ENCODE peak calls at places on chromosomes 12 and 14, in four cellular contexts. E is HepG2, Z is GM12878, C is K562. L is an unnamed sample.

GRCh38 chr12:93198086-93198485 is 179.6 kb upstream of the NUDT4 start:
- DNase-seq in Z (no peak), E (peak; percentile 39), C (no peak), L (no peak)

GRCh38 chr14:91149462-91149861 is 35.6 kb downstream of the DGLUCY start:
- DNase-seq in Z (no peak), C (peak; percentile 32), E (peak; percentile 92), L (no peak)

GRCh38 chr14:93081875-93082570 is 33.7 kb downstream of the ITPK1 start:
- DNase-seq in Z (no peak), C (no peak), E (no peak), L (no peak)

GRCh38 chr14:58068306-58068705 is 83.7 kb downstream of the ARMH4 start:
- DNase-seq in E (no peak), C (no peak), Z (no peak), L (no peak)

GRCh38 chr14:91257328-91258020 is 13.0 kb upstream of the GPR68 start:
- DNase-seq in C (no peak), E (no peak), Z (no peak), L (no peak)

GRCh38 chr14:99522025-99522401 is 40.8 kb downstream of the CCNK start:
- DNase-seq in C (no peak), Z (no peak), E (no peak), L (no peak)

GRCh38 chr12:92506460-92506859 is 196.3 kb upstream of the PLEKHG7 start:
- DNase-seq in E (no peak), Z (no peak), C (no peak), L (no peak)

GRCh38 chr12:111715242-111715641 is 29.4 kb downstream of the ACAD10 start:
- DNase-seq in E (peak; percentile 4), C (peak; percentile 4), Z (no peak), L (no peak)

GRCh38 chr14:35607380-35607779 is 73.4 kb downstream of the INSM2 start:
- DNase-seq in C (no peak), Z (no peak), E (no peak), L (no peak)

GRCh38 chr12:1518763-1519516 is 75.4 kb downstream of the FBXL14 start:
- DNase-seq in Z (no peak), C (peak; percentile 26), E (peak; percentile 66), L (no peak)

GRCh38 chr12:98828802-98829600 is 183.9 kb downstream of the APAF1 start:
- DNase-seq in C (no peak), E (peak; percentile 22), Z (no peak), L (no peak)

GRCh38 chr14:85534914-85535313 is 5.0 kb downstream of the FLRT2 start:
- DNase-seq in E (no peak), C (no peak), Z (no peak), L (no peak)

GRCh38 chr12:121209629-121210572 is at the start of gene P2RX4:
- DNase-seq in E (peak; percentile 64), Z (peak; percentile 44), C (peak; percentile 97), L (peak; percentile 87)

GRCh38 chr12:106783515-106783914 is 9.0 kb downstream of the RIC8B start:
- DNase-seq in C (no peak), E (no peak), Z (no peak), L (no peak)

GRCh38 chr14:98769326-98769725 is 502.7 kb downstream of the BCL11B start:
- DNase-seq in C (no peak), Z (no peak), E (no peak), L (no peak)

GRCh38 chr12:19273482-19274330 is 144.2 kb downstream of the PLEKHA5 start:
- DNase-seq in E (peak; percentile 56), C (no peak), Z (no peak), L (peak; percentile 7)

GRCh38 chr12:109759076-109759420 is 45.4 kb downstream of the FAM222A start:
- DNase-seq in C (no peak), Z (no peak), E (no peak), L (no peak)

GRCh38 chr12:96045566-96045965 is 10.2 kb upstream of the LTA4H start:
- DNase-seq in E (no peak), C (no peak), Z (no peak), L (no peak)

GRCh38 chr14:78005325-78005724 is 164.8 kb upstream of the NRXN3 start:
- DNase-seq in Z (peak; percentile 51), C (peak; percentile 17), E (no peak), L (no peak)

GRCh38 chr12:79083181-79083580 is 218.6 kb downstream of the SYT1 start:
- DNase-seq in Z (no peak), C (no peak), E (no peak), L (no peak)

GRCh38 chr14:92451245-92451644 is 62.3 kb upstream of the RIN3 start:
- DNase-seq in C (no peak), E (no peak), Z (no peak), L (no peak)

GRCh38 chr12:81758421-81759214 is 532 bp downstream of the PPFIA2 start:
- DNase-seq in E (no peak), C (no peak), Z (no peak), L (peak; percentile 40)

GRCh38 chr12:77062846-77063461 is 2.4 kb downstream of the E2F7 start:
- DNase-seq in C (no peak), E (no peak), Z (peak; percentile 64), L (no peak)

GRCh38 chr12:2589381-2589780 is 205.4 kb upstream of the FKBP4 start:
- DNase-seq in E (no peak), C (no peak), Z (no peak), L (no peak)

GRCh38 chr12:131892711-131893604 is 1.5 kb upstream of the ULK1 start:
- DNase-seq in E (no peak), C (no peak), Z (no peak), L (no peak)

GRCh38 chr14:103510311-103511021 is 12.2 kb downstream of the CKB start:
- DNase-seq in Z (no peak), C (no peak), E (no peak), L (no peak)

GRCh38 chr14:94880805-94881204 is 110.9 kb upstream of the GSC start:
- DNase-seq in E (no peak), Z (no peak), C (no peak), L (no peak)

GRCh38 chr12:89800435-89800834 is 91.8 kb upstream of the ATP2B1 start:
- DNase-seq in Z (no peak), C (peak; percentile 59), E (no peak), L (no peak)
- TF ChIP-seq FOXK2 in Z (no peak), C (no peak), E (no peak), L (no peak)

DNA sequence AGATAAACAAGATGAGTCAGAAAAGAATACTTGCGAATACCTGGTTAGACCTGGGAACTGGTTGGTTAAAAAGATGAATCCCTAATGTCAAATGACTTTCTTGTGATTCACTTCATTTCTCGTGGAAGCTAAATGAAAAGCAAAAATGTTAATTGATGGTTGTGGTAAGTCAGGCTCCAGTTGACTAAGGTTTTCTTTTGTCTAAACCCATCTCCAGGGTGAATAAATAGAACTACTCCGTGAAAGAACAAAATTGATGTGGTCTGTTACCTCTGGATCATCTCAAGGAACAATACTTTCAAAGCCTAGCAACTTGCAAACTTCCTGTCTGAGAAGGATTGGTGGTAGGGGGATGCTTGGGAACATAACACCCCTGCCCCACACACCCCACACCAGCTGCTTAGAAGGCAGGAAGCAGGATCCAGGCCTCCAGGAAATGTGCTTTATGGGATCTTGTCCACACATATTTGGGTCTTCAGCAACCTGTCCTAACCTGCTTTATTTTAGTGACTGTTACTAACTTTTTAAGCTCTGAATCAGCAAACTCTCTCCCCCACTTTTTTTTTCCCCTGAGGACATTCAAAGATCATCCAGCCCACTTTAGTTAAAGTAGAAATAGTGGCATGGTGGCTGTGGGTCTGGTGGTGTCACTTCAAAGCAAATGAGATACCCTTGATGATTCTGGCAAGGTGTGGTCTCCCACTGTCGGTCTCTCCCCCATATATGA is 60.4 kb upstream of the PTHLH start:
- DNase-seq in E (no peak), Z (no peak), C (no peak), L (no peak)
- TF ChIP-seq BHLHE40 in E (no peak), Z (no peak), C (no peak), L (no peak)

GRCh38 chr12:26125451-26126339 is 858 bp upstream of the BHLHE41 start:
- DNase-seq in E (peak; percentile 36), Z (no peak), C (peak; percentile 21), L (peak; percentile 70)
- TF ChIP-seq FOXK2 in E (no peak), Z (no peak), C (no peak), L (no peak)

GRCh38 chr12:116262741-116263140 is 14.8 kb downstream of the MED13L start:
- DNase-seq in C (no peak), E (no peak), Z (no peak), L (no peak)

GRCh38 chr12:116265361-116266128 is 11.9 kb downstream of the MED13L start:
- DNase-seq in C (no peak), E (no peak), Z (no peak), L (no peak)

GRCh38 chr12:116263431-116263830 is 14.1 kb downstream of the MED13L start:
- DNase-seq in Z (no peak), E (no peak), C (no peak), L (no peak)

GRCh38 chr12:116264525-116265070 is 12.9 kb downstream of the MED13L start:
- DNase-seq in E (no peak), C (no peak), Z (no peak), L (no peak)

GRCh38 chr12:116263844-116264243 is 13.6 kb downstream of the MED13L start:
- DNase-seq in Z (no peak), C (no peak), E (peak; percentile 33), L (no peak)
- TF ChIP-seq BHLHE40 in Z (no peak), C (no peak), E (no peak), L (no peak)

GRCh38 chr12:123390415-123391093 is 6.6 kb downstream of the KMT5A start:
- DNase-seq in Z (no peak), C (no peak), E (no peak), L (no peak)

GRCh38 chr12:123387508-123388217 is 3.7 kb downstream of the KMT5A start:
- DNase-seq in Z (no peak), E (no peak), C (no peak), L (no peak)

GRCh38 chr12:123389560-123390351 is 5.8 kb downstream of the KMT5A start:
- DNase-seq in C (peak; percentile 70), E (peak; percentile 45), Z (no peak), L (peak; percentile 37)

GRCh38 chr12:123388218-123388947 is 4.5 kb downstream of the KMT5A start:
- DNase-seq in C (peak; percentile 86), Z (peak; percentile 21), E (peak; percentile 58), L (peak; percentile 82)

GRCh38 chr12:123388948-123389559 is 5.1 kb downstream of the KMT5A start:
- DNase-seq in E (no peak), Z (no peak), C (peak; percentile 67), L (peak; percentile 30)
- TF ChIP-seq FOXK2 in E (no peak), Z (no peak), C (no peak), L (no peak)